ENCODE peak calls at places on chromosomes 16 and 17, in ten cellular contexts. S, B, D, J, N, T, U, I, X and F are unnamed samples.

GRCh38 chr16:12426122-12426521 is 377.6 kb downstream of the CPPED1 start:
- DNase-seq in S (no peak), B (no peak), D (no peak), J (no peak), N (no peak), T (no peak), U (no peak), I (no peak), X (peak; percentile 6), F (no peak)

GRCh38 chr17:46771601-46772012 is 46.9 kb downstream of the WNT3 start:
- DNase-seq in S (no peak), B (no peak), D (no peak), J (no peak), N (no peak), T (no peak), U (no peak), I (peak; percentile 80), X (peak; percentile 32), F (peak; percentile 46)

GRCh38 chr17:72850410-72850809 is 242.1 kb downstream of the SLC39A11 start:
- DNase-seq in S (peak; percentile 61), B (peak; percentile 49), D (no peak), J (no peak), N (peak; percentile 46), T (no peak), U (no peak), I (no peak), X (peak; percentile 39), F (peak; percentile 47)

GRCh38 chr16:30660424-30661251 is 2.4 kb downstream of the FBRS start:
- DNase-seq in S (peak; percentile 49), B (no peak), D (no peak), J (no peak), N (no peak), T (no peak), U (no peak), I (peak; percentile 88), X (no peak), F (no peak)

GRCh38 chr17:15973016-15973415 is 26.5 kb downstream of the ZSWIM7 start:
- DNase-seq in S (peak; percentile 19), B (no peak), D (no peak), J (no peak), N (no peak), T (no peak), U (no peak), I (no peak), X (no peak), F (no peak)

GRCh38 chr16:55528974-55529373 is 20.1 kb downstream of the LPCAT2 start:
- DNase-seq in S (no peak), B (peak; percentile 81), D (no peak), J (no peak), N (no peak), T (no peak), U (no peak), I (no peak), X (peak; percentile 59), F (peak; percentile 32)

GRCh38 chr16:13970708-13971422 is 50.9 kb downstream of the ERCC4 start:
- DNase-seq in S (no peak), B (no peak), D (no peak), J (no peak), N (no peak), T (no peak), U (no peak), I (no peak), X (no peak), F (no peak)

GRCh38 chr17:50056217-50056960 is 479 bp downstream of the ITGA3 start:
- DNase-seq in S (peak; percentile 76), B (peak; percentile 71), D (no peak), J (peak; percentile 69), N (no peak), T (peak; percentile 80), U (peak; percentile 70), I (peak; percentile 79), X (peak; percentile 66), F (peak; percentile 86)

GRCh38 chr16:17469011-17469741 is 1.6 kb downstream of the XYLT1 start:
- DNase-seq in S (no peak), B (peak; percentile 28), D (peak; percentile 63), J (no peak), N (peak; percentile 30), T (no peak), U (no peak), I (no peak), X (peak; percentile 29), F (no peak)

GRCh38 chr16:28112908-28113307 is 49.4 kb upstream of the GSG1L start:
- DNase-seq in S (no peak), B (no peak), D (no peak), J (no peak), N (no peak), T (no peak), U (no peak), I (no peak), X (no peak), F (no peak)

GRCh38 chr17:33602981-33603380 is 309.9 kb upstream of the ASIC2 start:
- DNase-seq in S (no peak), B (no peak), D (no peak), J (no peak), N (no peak), T (no peak), U (no peak), I (no peak), X (no peak), F (no peak)

GRCh38 chr16:89565506-89566372 is 5.3 kb downstream of the RPL13 start:
- DNase-seq in S (peak; percentile 62), B (peak; percentile 41), D (no peak), J (peak; percentile 56), N (no peak), T (no peak), U (no peak), I (no peak), X (peak; percentile 46), F (peak; percentile 48)

GRCh38 chr16:88686062-88686438 is 257 bp downstream of the SNAI3 start:
- DNase-seq in S (peak; percentile 36), B (no peak), D (no peak), J (peak; percentile 11), N (no peak), T (no peak), U (no peak), I (no peak), X (no peak), F (no peak)

GRCh38 chr17:74916136-74916850 is 6.8 kb downstream of the USH1G start:
- DNase-seq in S (no peak), B (no peak), D (no peak), J (no peak), N (no peak), T (no peak), U (no peak), I (no peak), X (no peak), F (no peak)

GRCh38 chr17:68057531-68057952 is 22.0 kb downstream of the KPNA2 start:
- DNase-seq in S (peak; percentile 38), B (peak; percentile 66), D (no peak), J (peak; percentile 29), N (no peak), T (peak; percentile 50), U (no peak), I (no peak), X (peak; percentile 67), F (peak; percentile 51)

GRCh38 chr17:7026471-7027115 is 3.7 kb downstream of the BCL6B start:
- DNase-seq in S (no peak), B (no peak), D (no peak), J (no peak), N (no peak), T (no peak), U (no peak), I (no peak), X (no peak), F (no peak)

DNA sequence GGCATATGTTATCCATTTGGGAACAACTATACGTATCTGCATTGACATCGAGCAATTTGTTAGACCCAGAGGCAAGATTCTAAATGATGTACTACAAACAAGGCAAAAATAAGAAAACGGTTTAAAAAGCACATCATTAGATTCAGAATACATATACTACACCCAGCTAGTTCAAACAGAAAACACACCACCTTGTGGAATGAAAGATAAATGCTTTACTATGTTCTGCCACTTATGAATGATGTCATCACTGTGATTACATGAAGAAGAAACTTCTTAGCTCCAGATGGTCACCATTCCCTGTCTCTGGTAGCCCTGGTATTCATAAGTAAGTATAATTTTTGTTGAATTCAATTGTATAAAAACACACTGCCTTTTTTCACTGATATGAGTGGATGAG is 7.8 kb downstream of the NACA2 start:
- DNase-seq in S (peak; percentile 74), B (peak; percentile 62), D (peak; percentile 16), J (no peak), N (peak; percentile 27), T (no peak), U (no peak), I (peak; percentile 25), X (peak; percentile 52), F (peak; percentile 66)
- TF ChIP-seq CTCF in S (peak; percentile 49), B (peak; percentile 38), D (peak; percentile 25), J (peak; percentile 50), N (peak; percentile 47), T (no peak), U (no peak), I (no peak), X (peak; percentile 34), F (peak; percentile 35)

GRCh38 chr17:21452377-21453143 is 76.4 kb downstream of the KCNJ12 start:
- DNase-seq in S (peak; percentile 68), B (peak; percentile 79), D (no peak), J (peak; percentile 45), N (peak; percentile 41), T (peak; percentile 77), U (peak; percentile 78), I (no peak), X (peak; percentile 84), F (peak; percentile 73)
- TF ChIP-seq CTCF in S (peak; percentile 70), B (peak; percentile 75), D (peak; percentile 60), J (peak; percentile 62), N (peak; percentile 74), T (peak; percentile 59), U (peak; percentile 64), I (peak; percentile 8), X (peak; percentile 60), F (peak; percentile 76)

GRCh38 chr17:82528484-82529265 is 9.1 kb downstream of the FOXK2 start:
- DNase-seq in S (peak; percentile 89), B (peak; percentile 30), D (no peak), J (no peak), N (no peak), T (peak; percentile 77), U (peak; percentile 87), I (no peak), X (peak; percentile 53), F (peak; percentile 12)
- TF ChIP-seq CTCF in S (peak; percentile 82), B (peak; percentile 16), D (no peak), J (no peak), N (peak; percentile 27), T (peak; percentile 29), U (peak; percentile 36), I (no peak), X (peak; percentile 18), F (no peak)

DNA sequence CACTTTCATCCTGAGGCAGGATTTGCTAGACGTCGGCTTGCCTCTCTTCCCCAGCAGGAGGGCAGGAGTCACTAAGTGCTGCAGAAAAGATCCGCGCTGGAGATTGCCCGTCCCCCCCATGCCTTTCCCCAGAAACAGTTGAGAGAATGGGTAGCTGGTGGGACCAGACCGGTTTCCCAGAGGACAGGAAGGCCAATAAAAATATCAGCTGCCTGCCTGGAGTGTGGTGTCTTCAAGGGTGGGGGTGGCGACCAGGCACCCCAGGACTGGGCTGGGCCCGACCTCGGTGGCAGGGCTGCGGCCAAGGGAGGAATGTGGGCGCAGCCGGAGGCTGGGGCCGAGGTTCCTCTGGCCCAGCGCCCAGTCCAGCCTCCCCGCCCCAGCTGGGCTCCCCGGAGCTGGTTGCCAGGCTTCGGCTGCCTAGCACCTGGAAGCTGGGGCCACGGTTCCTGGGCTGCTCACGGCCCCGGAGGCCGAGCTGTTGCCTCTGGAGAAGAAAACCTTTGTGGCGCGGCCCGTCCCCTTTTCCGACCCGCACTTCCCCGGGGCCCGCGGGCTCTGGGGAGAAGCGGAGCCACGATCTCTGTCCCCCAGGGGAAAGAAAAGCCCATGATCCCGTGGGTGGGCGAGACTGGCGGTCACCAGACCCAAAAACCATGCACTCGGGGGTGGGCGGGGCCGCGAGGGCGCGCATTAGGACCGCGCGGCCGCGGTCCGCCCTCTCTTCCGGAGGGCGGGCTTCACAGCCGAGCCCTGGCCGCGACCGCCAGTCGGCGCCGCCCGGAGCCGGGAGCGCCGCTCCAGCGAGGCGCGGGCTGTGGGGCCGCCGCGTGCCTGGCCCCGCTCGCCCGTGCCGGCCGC is at the start of gene TRAF4:
- DNase-seq in S (peak; percentile 82), B (peak; percentile 75), D (no peak), J (peak; percentile 77), N (no peak), T (peak; percentile 89), U (peak; percentile 84), I (peak; percentile 93), X (peak; percentile 86), F (peak; percentile 87)
- TF ChIP-seq CTCF in S (peak; percentile 29), B (no peak), D (peak; percentile 6), J (no peak), N (peak; percentile 5), T (no peak), U (peak; percentile 4), I (peak; percentile 26), X (peak; percentile 14), F (no peak)